ENCODE peak calls at places on chromosome 5, in six cellular contexts. P, U, X, B, A and F are unnamed samples.

GRCh38 chr5:129591508-129592160 is 131.5 kb downstream of the ADAMTS19 start:
- DNase-seq in P (no peak), U (no peak), X (no peak), B (no peak), A (no peak), F (no peak)

GRCh38 chr5:115284021-115284420 is 12.4 kb downstream of the CCDC112 start:
- DNase-seq in P (no peak), U (no peak), X (no peak), B (no peak), A (no peak), F (no peak)

GRCh38 chr5:160835376-160835775 is 16.6 kb downstream of the ATP10B start:
- DNase-seq in P (no peak), U (no peak), X (no peak), B (no peak), A (no peak), F (no peak)

GRCh38 chr5:151676719-151677118 is 10.0 kb downstream of the SPARC start:
- DNase-seq in P (peak; percentile 20), U (no peak), X (no peak), B (no peak), A (no peak), F (no peak)

GRCh38 chr5:58871648-58872242 is 288.9 kb downstream of the RAB3C start:
- DNase-seq in P (peak; percentile 39), U (no peak), X (peak; percentile 28), B (peak; percentile 36), A (peak; percentile 38), F (peak; percentile 21)

GRCh38 chr5:168296687-168297086 is 5.2 kb downstream of the WWC1 start:
- DNase-seq in P (no peak), U (no peak), X (no peak), B (no peak), A (no peak), F (no peak)

GRCh38 chr5:123814796-123815479 is 303.0 kb downstream of the CSNK1G3 start:
- DNase-seq in P (no peak), U (peak; percentile 63), X (no peak), B (peak; percentile 18), A (no peak), F (no peak)

GRCh38 chr5:6732634-6733410 is 19.6 kb downstream of the TENT4A start:
- DNase-seq in P (no peak), U (peak; percentile 73), X (no peak), B (peak; percentile 79), A (no peak), F (no peak)

GRCh38 chr5:133348406-133348805 is 263.9 kb downstream of the FSTL4 start:
- DNase-seq in P (no peak), U (no peak), X (no peak), B (no peak), A (no peak), F (no peak)

GRCh38 chr5:525916-526315 is 1.7 kb upstream of the SLC9A3 start:
- DNase-seq in P (no peak), U (no peak), X (no peak), B (no peak), A (no peak), F (no peak)

GRCh38 chr5:53095931-53096525 is 13.5 kb downstream of the MOCS2 start:
- DNase-seq in P (peak; percentile 35), U (no peak), X (peak; percentile 49), B (peak; percentile 75), A (peak; percentile 64), F (peak; percentile 76)

GRCh38 chr5:130102375-130102774 is 198.1 kb downstream of the CHSY3 start:
- DNase-seq in P (no peak), U (no peak), X (no peak), B (no peak), A (no peak), F (no peak)

GRCh38 chr5:15645376-15645775 is 145.4 kb downstream of the FBXL7 start:
- DNase-seq in P (no peak), U (peak; percentile 28), X (no peak), B (peak; percentile 16), A (no peak), F (peak; percentile 66)

GRCh38 chr5:142512680-142513042 is 173.2 kb downstream of the FGF1 start:
- DNase-seq in P (no peak), U (peak; percentile 56), X (peak; percentile 21), B (peak; percentile 62), A (no peak), F (no peak)

GRCh38 chr5:1521054-1521453 is 2.7 kb downstream of the LPCAT1 start:
- DNase-seq in P (no peak), U (no peak), X (no peak), B (no peak), A (no peak), F (peak; percentile 1)

GRCh38 chr5:123827811-123828210 is 315.8 kb downstream of the CSNK1G3 start:
- DNase-seq in P (no peak), U (no peak), X (no peak), B (no peak), A (no peak), F (no peak)

GRCh38 chr5:169335806-169336205 is 34.9 kb upstream of the SLIT3 start:
- DNase-seq in P (no peak), U (no peak), X (no peak), B (no peak), A (no peak), F (no peak)

GRCh38 chr5:169336234-169336633 is 35.3 kb upstream of the SLIT3 start:
- DNase-seq in P (no peak), U (no peak), X (no peak), B (no peak), A (no peak), F (no peak)

GRCh38 chr5:169328401-169328800 is 27.5 kb upstream of the SLIT3 start:
- DNase-seq in P (no peak), U (no peak), X (no peak), B (no peak), A (no peak), F (no peak)

GRCh38 chr5:169331292-169331852 is 30.4 kb upstream of the SLIT3 start:
- DNase-seq in P (peak; percentile 29), U (no peak), X (no peak), B (no peak), A (peak; percentile 55), F (no peak)
- TF ChIP-seq CTCF in P (peak; percentile 22), U (no peak), X (no peak), B (no peak), A (peak; percentile 22), F (no peak)

GRCh38 chr5:154860765-154861164 is 2.3 kb downstream of the CNOT8 start:
- DNase-seq in P (no peak), U (no peak), X (no peak), B (no peak), A (no peak), F (no peak)
- H3K4me3 ChIP-seq in P (peak overlapping the region; percentile 67), U (peak overlapping the region; percentile 94), X (no peak overlapping the region), B (peak overlapping the region; percentile 61), A (no peak overlapping the region), F (no peak overlapping the region)

DNA sequence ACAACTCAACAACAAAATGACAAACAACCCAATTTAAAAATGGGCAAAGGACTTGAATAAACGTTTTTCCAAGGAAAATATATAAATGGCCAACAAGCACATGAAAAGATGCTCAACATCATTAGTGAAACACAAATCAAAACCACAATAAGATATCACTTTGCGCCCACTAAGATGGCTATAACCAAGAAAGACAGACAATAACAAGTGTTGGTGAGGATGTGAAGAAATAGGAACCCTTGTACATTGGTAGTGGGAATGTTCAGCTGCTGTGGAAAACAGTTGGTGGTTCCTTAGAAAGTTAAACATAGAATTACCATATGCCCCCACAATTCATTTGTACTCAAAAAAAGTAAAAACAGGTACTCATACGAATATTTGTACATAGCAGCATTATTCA is 39.2 kb upstream of the WDR41 start:
- DNase-seq in P (no peak), U (no peak), X (no peak), B (no peak), A (no peak), F (no peak)
- H2AFZ ChIP-seq in P (no peak overlapping the region), U (no peak overlapping the region), X (no peak overlapping the region), B (no peak overlapping the region), A (no peak overlapping the region), F (no peak overlapping the region)

DNA sequence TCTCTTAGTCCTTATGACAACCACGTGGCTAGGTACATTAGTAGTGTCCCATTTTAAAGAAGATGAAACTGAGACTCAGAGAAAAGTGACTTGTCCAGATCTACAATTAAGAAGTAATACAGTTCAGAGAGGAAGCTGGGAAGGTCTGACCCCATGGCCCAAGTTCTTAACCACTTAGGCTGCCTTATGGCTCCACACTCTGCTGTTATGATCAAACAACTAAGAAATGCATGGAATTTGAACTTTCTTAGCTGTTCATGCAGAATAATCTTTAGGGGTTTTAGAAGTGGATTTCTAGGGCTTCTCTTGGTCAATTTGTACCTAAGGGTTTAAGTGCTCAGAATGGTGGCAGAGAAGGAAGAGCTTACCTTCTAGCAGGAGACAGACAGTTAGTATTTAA is 128.0 kb upstream of the MSX2 start:
- DNase-seq in P (no peak), U (peak; percentile 67), X (no peak), B (peak; percentile 58), A (no peak), F (no peak)
- TF ChIP-seq CTCF in P (no peak), U (no peak), X (no peak), B (no peak), A (no peak), F (no peak)

DNA sequence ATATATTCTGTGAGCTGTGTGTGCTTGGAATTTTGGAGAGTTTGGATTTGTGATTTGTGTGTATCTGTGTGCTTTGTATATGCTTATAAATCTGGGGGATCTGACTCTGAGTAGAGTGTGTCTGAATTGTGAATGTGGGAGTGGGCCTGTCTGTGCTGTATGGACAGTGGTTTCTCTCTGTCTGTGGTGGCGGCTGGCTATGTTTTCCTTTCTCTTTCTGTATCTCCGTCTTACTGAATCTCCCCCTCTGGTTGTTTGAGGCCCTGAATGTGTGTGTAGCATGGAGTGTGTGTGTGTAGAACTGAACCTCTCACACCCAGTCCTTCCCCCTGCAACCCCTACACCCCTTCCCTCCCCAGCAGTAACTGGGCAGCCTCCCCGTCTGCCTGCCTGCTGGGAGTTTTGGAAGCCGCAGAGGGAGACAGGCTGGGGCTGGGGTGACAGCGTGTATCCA is 4.7 kb downstream of the CXXC5 start:
- DNase-seq in P (no peak), U (no peak), X (no peak), B (no peak), A (no peak), F (no peak)
- H3K4me3 ChIP-seq in P (no peak overlapping the region), U (peak overlapping the region; percentile 41), X (no peak overlapping the region), B (no peak overlapping the region), A (no peak overlapping the region), F (no peak overlapping the region)